ENCODE peak calls at places on chromosomes 16 and 17, in five cellular contexts. B is HCT116; P is CD8-positive, alpha-beta memory T cell; Q is hepatocyte; G is endothelial cell of umbilical vein. Y is an unnamed sample.

GRCh38 chr16:89700649-89701424 is 668 bp downstream of the SPATA2L start:
- DNase-seq in G (peak), B (no peak), Q (peak), P (peak), Y (no peak)

GRCh38 chr16:5854027-5854426 is 756.4 kb upstream of the EEF2KMT start:
- DNase-seq in B (no peak), P (no peak), Q (no peak), G (no peak), Y (no peak)

GRCh38 chr16:25097304-25097988 is 14.1 kb upstream of the LCMT1 start:
- DNase-seq in P (no peak), G (no peak), Q (no peak), B (no peak), Y (no peak)

GRCh38 chr16:65681406-65681805 is 559.5 kb upstream of the CDH11 start:
- DNase-seq in Q (no peak), G (no peak), P (no peak), B (no peak), Y (no peak)

GRCh38 chr17:56808503-56808902 is 25.2 kb downstream of the C17orf67 start:
- DNase-seq in P (no peak), B (no peak), Q (no peak), G (no peak), Y (no peak)

GRCh38 chr16:69384974-69385373 is 833 bp downstream of the TERF2 start:
- DNase-seq in G (no peak), P (no peak), Q (no peak), B (no peak), Y (no peak)

GRCh38 chr17:5237541-5238016 is 2.9 kb upstream of the SCIMP start:
- DNase-seq in B (peak), G (peak), Q (peak), P (peak), Y (peak)

GRCh38 chr16:54875443-54875842 is 55.2 kb upstream of the IRX5 start:
- DNase-seq in Q (no peak), G (no peak), P (no peak), B (no peak), Y (no peak)

GRCh38 chr16:49277766-49278566 is 3.7 kb downstream of the CBLN1 start:
- DNase-seq in P (no peak), Q (no peak), B (no peak), G (no peak), Y (no peak)

GRCh38 chr16:35252356-35252936 is 1793.0 kb downstream of the TP53TG3F start:
- DNase-seq in B (no peak), G (peak), P (no peak), Q (no peak), Y (no peak)

GRCh38 chr16:53542283-53542682 is 39.3 kb upstream of the AKTIP start:
- DNase-seq in G (no peak), P (no peak), Q (no peak), B (no peak), Y (no peak)

GRCh38 chr16:51393381-51394005 is 242.4 kb upstream of the SALL1 start:
- DNase-seq in Q (no peak), P (no peak), B (no peak), G (peak), Y (no peak)

GRCh38 chr16:75647492-75648264 is at the start of the genes KARS1 and TERF2IP:
- DNase-seq in Q (peak), B (peak), G (peak), P (peak), Y (peak)

GRCh38 chr17:77619851-77620250 is 338.7 kb upstream of the TNRC6C start:
- DNase-seq in B (no peak), Q (no peak), P (no peak), G (no peak), Y (no peak)

GRCh38 chr17:82064433-82065192 is 991 bp downstream of the DUS1L start:
- DNase-seq in P (no peak), B (no peak), G (no peak), Q (no peak), Y (no peak)

GRCh38 chr17:83193336-83194188 is 114.2 kb downstream of the METRNL start:
- DNase-seq in Q (no peak), B (no peak), P (no peak), G (no peak), Y (peak)

GRCh38 chr16:66294507-66294906 is 72.0 kb upstream of the CDH5 start:
- DNase-seq in Q (no peak), B (no peak), P (no peak), G (no peak), Y (no peak)

GRCh38 chr17:78645421-78646295 is 68.5 kb upstream of the DNAH17 start:
- DNase-seq in G (peak), B (no peak), Q (no peak), P (peak), Y (no peak)

DNA sequence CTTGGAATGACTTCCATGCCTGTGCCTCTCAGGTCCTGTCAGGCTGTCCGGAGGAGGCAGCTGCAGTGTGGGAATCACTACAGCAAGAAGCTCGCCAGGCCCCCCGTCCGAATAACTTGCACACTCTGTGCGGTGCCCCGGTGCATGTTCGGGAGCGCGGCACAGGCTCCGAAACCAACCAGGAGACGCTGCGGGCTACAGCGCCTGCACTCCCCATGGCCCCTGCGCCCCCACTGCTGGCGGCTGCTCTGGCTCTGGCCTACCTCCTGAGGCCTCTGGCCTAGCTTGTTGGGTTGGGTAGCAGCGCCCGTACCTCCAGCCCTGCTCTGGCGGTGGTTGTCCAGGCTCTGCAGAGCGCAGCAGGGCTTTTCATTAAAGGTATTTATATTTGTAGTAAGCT is 1.3 kb downstream of the NRN1L start:
- DNase-seq in Q (no peak), B (no peak), P (no peak), G (no peak), Y (no peak)
- H3K4me3 ChIP-seq in Q (no peak), B (no peak), P (no peak), G (no peak), Y (no peak)

DNA sequence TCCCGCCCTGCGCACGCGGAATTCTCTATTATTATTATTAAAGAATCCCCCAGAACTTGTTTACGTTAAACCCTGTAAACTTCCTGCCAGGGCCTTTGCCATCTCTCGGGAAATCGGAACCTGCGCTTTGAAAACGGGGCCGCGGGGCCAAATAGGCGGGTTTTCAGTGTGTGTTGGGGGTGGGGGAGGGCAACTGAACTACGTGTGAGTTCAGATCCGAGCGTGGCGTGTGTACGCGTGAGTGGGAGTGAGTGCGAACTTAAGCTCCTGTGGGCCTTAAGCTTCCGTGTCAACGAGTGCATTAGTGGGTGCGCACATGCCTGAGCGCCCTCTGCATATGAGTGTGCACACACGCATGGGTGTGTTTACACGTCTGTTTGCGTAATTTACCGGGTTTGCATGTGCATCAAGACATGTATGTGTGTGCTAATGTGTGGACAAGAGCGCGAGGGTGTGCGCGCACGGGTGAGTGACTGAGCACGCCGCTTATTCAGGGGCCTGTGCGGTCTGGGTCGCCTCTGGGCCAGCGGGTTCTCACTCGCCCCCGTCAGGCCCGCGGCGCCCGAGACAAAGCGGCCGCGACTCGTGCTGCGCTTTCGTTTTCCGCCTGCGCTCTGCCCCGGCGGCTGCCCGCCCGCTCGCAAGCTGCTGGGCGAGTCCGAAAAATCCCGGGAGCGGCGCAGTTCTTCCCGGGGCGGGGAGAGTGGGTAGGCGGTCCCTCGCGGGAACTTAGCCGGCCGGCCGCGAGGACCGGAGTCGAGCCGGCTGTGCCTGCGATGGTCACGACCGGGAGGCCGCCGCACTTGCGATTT is 1.2 kb upstream of the FOXF1 start:
- DNase-seq in G (peak), B (peak), Q (peak), P (no peak), Y (peak)
- H3K4me3 ChIP-seq in G (peak), B (peak), Q (peak), P (peak), Y (peak)

GRCh38 chr17:61624951-61625350 is 33.9 kb upstream of the NACA2 start:
- DNase-seq in G (no peak), B (no peak), Q (no peak), P (no peak), Y (no peak)
- H3K4me3 ChIP-seq in G (no peak), B (no peak), Q (no peak), P (no peak), Y (no peak)

GRCh38 chr17:40730974-40731373 is 24.2 kb downstream of the KRT25 start:
- DNase-seq in G (no peak), P (no peak), Q (no peak), B (no peak), Y (no peak)

GRCh38 chr17:40722146-40722720 is 18.7 kb upstream of the KRT24 start:
- DNase-seq in Q (no peak), B (no peak), G (no peak), P (no peak), Y (no peak)

GRCh38 chr17:40726919-40727318 is 23.4 kb upstream of the KRT24 start:
- DNase-seq in B (peak), Q (no peak), G (no peak), P (no peak), Y (no peak)

GRCh38 chr17:40724656-40725055 is 21.1 kb upstream of the KRT24 start:
- DNase-seq in G (no peak), P (no peak), Q (no peak), B (no peak), Y (peak)

DNA sequence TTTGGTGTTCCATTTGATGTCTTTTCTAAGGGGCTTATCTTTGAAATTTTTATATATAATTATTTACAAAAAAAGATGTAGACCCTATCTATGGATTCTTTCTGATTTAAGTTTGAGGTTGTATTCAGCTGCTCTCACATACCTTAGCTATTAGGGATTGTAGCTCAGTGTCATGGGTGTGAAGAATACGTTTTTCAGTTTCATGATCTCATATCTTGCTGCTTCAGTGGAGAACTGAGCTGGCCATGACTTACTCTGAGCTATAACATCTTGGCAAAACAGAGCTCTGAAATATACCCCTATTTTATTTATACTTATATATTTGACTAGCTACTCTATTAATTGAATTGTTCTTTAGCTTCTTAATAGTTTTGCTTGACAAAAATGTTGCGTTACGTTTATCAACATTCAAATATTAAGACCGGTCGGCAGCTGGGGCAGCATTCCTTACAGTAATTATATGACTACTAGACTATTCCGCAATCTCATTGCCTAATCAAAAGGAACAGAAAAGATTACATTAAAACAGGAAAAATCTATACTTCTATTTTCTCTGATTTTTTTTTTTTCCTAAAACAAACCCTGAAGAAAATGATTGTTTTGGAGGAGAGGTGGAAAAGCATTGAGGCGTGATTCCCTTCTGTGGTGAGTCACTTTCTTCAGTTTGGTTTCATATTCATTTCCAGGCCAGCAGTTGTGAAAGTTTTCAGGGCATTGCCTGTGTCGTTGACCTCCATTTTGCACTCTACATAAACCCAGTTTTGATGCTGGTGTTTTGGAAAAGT is 24.1 kb upstream of the KRT24 start:
- DNase-seq in P (no peak), G (no peak), Q (no peak), B (no peak), Y (peak)
- H3K4me3 ChIP-seq in P (no peak), G (no peak), Q (no peak), B (no peak), Y (no peak)

DNA sequence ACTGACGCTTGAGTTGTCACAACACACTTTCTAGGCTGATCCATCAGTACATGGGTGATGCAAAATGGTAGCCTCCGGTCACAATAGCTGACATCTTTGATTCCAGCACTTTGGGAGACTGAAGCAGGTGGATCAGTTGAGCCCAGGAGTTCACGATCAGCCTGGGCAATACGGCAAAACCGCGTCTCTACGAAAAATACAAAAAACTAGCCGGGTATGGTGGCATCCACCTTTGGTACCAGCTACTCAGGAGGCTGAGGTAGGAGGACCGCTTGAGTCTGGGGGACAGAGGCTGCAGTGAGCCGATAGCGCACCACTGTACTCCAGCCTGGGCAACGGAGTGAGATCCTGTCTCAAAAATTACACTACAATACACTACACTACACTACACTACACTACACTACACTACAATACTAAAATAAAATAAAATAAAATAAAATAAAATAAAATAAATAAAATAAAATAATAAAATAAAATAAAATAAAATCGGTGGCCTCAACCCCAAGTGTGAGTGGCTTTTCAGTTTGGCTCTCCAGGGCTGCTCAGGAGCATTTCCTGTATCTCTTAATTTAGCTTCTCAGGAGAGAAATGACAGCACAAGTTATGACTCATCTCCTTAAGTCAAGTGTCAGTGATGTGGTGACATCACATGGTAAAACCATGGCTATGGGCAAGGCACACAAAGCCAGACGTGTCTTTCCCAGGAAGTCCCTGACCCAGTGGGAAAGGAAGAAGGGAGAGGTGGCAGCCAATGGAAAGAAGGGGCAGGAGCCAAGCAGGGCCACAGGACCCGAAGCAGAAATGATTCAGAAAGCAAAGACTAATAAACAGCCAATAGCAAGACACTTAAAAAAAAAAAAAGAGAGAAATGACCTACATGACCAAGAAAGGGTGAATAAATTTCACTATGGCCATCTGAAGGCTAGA is 75.3 kb upstream of the TBC1D3K start:
- DNase-seq in B (peak), G (peak), Q (peak), P (no peak), Y (peak)
- H3K4me3 ChIP-seq in B (no peak), G (no peak), Q (no peak), P (no peak), Y (no peak)

GRCh38 chr17:9208381-9208780 is 187.1 kb downstream of the NTN1 start:
- DNase-seq in Q (no peak), P (no peak), G (no peak), B (no peak), Y (no peak)
- H3K4me3 ChIP-seq in Q (no peak), P (no peak), G (no peak), B (no peak), Y (no peak)

GRCh38 chr16:80993293-80993691 is 13.4 kb downstream of the CMC2 start:
- DNase-seq in P (no peak), B (no peak), Q (peak), G (peak), Y (no peak)
- H3K4me3 ChIP-seq in P (no peak), B (no peak), Q (no peak), G (peak), Y (no peak)

GRCh38 chr16:20904507-20905079 is 4.0 kb downstream of the LYRM1 start:
- DNase-seq in Q (no peak), G (peak), B (peak), P (no peak), Y (peak)
- H3K4me3 ChIP-seq in Q (no peak), G (peak), B (no peak), P (no peak), Y (no peak)

DNA sequence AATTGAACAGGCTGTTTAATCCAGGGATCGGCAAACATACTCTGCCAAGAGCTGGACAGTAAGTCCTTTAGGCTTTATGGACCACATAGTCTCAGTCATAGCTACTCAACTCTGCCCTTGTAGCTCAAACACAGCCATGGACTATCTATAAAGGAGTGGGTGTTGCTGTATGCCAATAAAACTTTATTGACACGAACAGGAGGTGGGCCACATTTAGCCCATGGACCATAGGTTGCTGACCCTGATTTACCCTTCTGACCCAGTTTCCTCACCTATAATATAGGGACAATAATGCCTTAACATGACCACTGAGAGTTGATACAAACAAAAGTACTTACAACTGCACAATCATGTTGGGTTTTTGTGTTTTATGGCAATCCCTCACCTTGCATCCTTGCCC is 257.0 kb upstream of the SDK2 start:
- DNase-seq in Q (no peak), B (no peak), P (no peak), G (no peak), Y (no peak)
- H3K4me3 ChIP-seq in Q (no peak), B (no peak), P (peak), G (no peak), Y (no peak)